ENCODE peak calls at places on chromosomes 16 and 17, in nine cellular contexts. G, K, O, E, X, I, D, P and T are unnamed samples.

GRCh38 chr17:8611671-8612298 is 18.7 kb downstream of the MYH10 start:
- DNase-seq in G (no peak), K (peak; percentile 34), O (no peak), E (peak; percentile 59), X (no peak), I (no peak), D (no peak), P (no peak), T (no peak)

GRCh38 chr16:68005786-68006286 is 6.6 kb upstream of the DPEP2 start:
- DNase-seq in G (no peak), K (peak; percentile 24), O (peak; percentile 41), E (peak; percentile 96), X (peak; percentile 65), I (no peak), D (peak; percentile 56), P (peak; percentile 77), T (no peak)

GRCh38 chr16:79272141-79272577 is 328.4 kb downstream of the MAF start:
- DNase-seq in G (no peak), K (no peak), O (no peak), E (no peak), X (no peak), I (peak; percentile 72), D (peak; percentile 31), P (peak; percentile 51), T (no peak)

GRCh38 chr17:83155128-83156081 is 76.0 kb downstream of the METRNL start:
- DNase-seq in G (no peak), K (peak; percentile 98), O (no peak), E (peak; percentile 83), X (no peak), I (peak; percentile 72), D (no peak), P (no peak), T (no peak)

GRCh38 chr16:30186782-30187555 is 3.6 kb downstream of the CORO1A start:
- DNase-seq in G (peak; percentile 81), K (no peak), O (peak; percentile 65), E (peak; percentile 37), X (peak; percentile 82), I (peak; percentile 94), D (peak; percentile 87), P (peak; percentile 88), T (no peak)

GRCh38 chr16:57976331-57976796 is 5.4 kb upstream of the CNGB1 start:
- DNase-seq in G (no peak), K (no peak), O (no peak), E (peak; percentile 5), X (no peak), I (peak; percentile 14), D (no peak), P (peak; percentile 44), T (no peak)

GRCh38 chr16:19135896-19136438 is 22.2 kb downstream of the ITPRIPL2 start:
- DNase-seq in G (peak; percentile 45), K (no peak), O (no peak), E (peak; percentile 33), X (no peak), I (peak; percentile 65), D (no peak), P (peak; percentile 55), T (no peak)

GRCh38 chr17:43356999-43357398 is 41.8 kb upstream of the ARL4D start:
- DNase-seq in G (no peak), K (peak; percentile 90), O (no peak), E (peak; percentile 91), X (no peak), I (no peak), D (no peak), P (no peak), T (no peak)

GRCh38 chr16:81265052-81265451 is 26.6 kb downstream of the BCO1 start:
- DNase-seq in G (no peak), K (no peak), O (no peak), E (no peak), X (no peak), I (no peak), D (no peak), P (no peak), T (no peak)

GRCh38 chr16:75987323-75987722 is 261.0 kb upstream of the CPHXL start:
- DNase-seq in G (no peak), K (no peak), O (no peak), E (no peak), X (no peak), I (no peak), D (no peak), P (no peak), T (no peak)

GRCh38 chr16:79393121-79393520 is 207.4 kb downstream of the MAF start:
- DNase-seq in G (no peak), K (no peak), O (no peak), E (no peak), X (no peak), I (no peak), D (no peak), P (no peak), T (no peak)

GRCh38 chr17:48997827-48998556 is 807 bp downstream of the IGF2BP1 start:
- DNase-seq in G (no peak), K (no peak), O (no peak), E (peak; percentile 51), X (peak; percentile 35), I (no peak), D (no peak), P (no peak), T (no peak)

GRCh38 chr16:4944333-4945281 is 7.7 kb upstream of the PPL start:
- DNase-seq in G (peak; percentile 86), K (peak; percentile 97), O (peak; percentile 92), E (peak; percentile 97), X (no peak), I (peak; percentile 95), D (no peak), P (peak; percentile 91), T (no peak)

GRCh38 chr16:56532714-56533113 is 12.9 kb upstream of the BBS2 start:
- DNase-seq in G (no peak), K (no peak), O (no peak), E (no peak), X (no peak), I (no peak), D (no peak), P (no peak), T (no peak)

GRCh38 chr16:56538331-56538730 is 18.5 kb upstream of the BBS2 start:
- DNase-seq in G (no peak), K (no peak), O (no peak), E (no peak), X (no peak), I (no peak), D (no peak), P (no peak), T (no peak)

GRCh38 chr16:56530872-56531271 is 11.0 kb upstream of the BBS2 start:
- DNase-seq in G (no peak), K (no peak), O (no peak), E (no peak), X (no peak), I (no peak), D (no peak), P (no peak), T (no peak)

GRCh38 chr16:56539667-56540066 is 19.8 kb upstream of the BBS2 start:
- DNase-seq in G (no peak), K (no peak), O (no peak), E (no peak), X (no peak), I (no peak), D (no peak), P (no peak), T (no peak)

DNA sequence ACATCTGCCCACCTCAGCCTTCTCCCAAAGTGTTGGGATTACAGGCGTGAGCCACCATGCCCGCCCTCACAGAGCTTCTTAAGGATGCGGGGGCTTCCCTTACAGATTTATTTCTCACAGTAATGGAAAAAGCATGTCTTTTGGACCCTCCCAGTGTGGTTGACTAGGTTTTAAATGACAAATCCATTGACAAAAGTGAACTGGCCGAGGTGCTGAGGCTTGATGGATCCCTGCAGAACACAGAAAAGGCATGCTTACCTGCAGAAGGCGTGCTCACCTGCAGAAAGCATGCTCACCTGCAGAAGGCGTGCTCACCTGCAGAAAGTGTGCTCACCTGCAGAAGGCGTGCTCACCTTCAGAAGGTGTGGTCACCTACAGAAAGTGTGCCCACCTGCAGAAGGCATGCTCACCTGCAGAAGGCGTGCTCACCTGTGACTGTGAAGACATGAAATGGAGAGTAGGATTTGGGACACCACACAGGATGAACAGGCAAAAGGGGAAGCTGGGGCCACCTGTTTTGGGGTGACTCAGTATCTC is 15.1 kb upstream of the BBS2 start:
- DNase-seq in G (no peak), K (no peak), O (no peak), E (no peak), X (no peak), I (no peak), D (no peak), P (no peak), T (no peak)
- TF ChIP-seq CTCF in G (no peak), K (no peak), O (no peak), E (no peak), X (no peak), I (no peak), D (no peak), P (no peak), T (no peak)

GRCh38 chr17:45894022-45894784 is at the start of gene MAPT:
- DNase-seq in G (peak; percentile 94), K (peak; percentile 92), O (peak; percentile 88), E (peak; percentile 91), X (peak; percentile 76), I (peak; percentile 97), D (peak; percentile 63), P (peak; percentile 92), T (peak; percentile 26)

GRCh38 chr17:45893725-45894021 is 681 bp upstream of the MAPT start:
- DNase-seq in G (no peak), K (no peak), O (no peak), E (no peak), X (no peak), I (no peak), D (no peak), P (no peak), T (no peak)

GRCh38 chr17:45895304-45895968 is 1.1 kb downstream of the MAPT start:
- DNase-seq in G (no peak), K (peak; percentile 10), O (peak; percentile 24), E (peak; percentile 12), X (no peak), I (no peak), D (no peak), P (no peak), T (no peak)

GRCh38 chr17:45896803-45897693 is 2.7 kb downstream of the MAPT start:
- DNase-seq in G (no peak), K (no peak), O (no peak), E (no peak), X (no peak), I (no peak), D (no peak), P (no peak), T (no peak)

GRCh38 chr17:45895969-45896793 is 1.8 kb downstream of the MAPT start:
- DNase-seq in G (no peak), K (no peak), O (no peak), E (peak; percentile 8), X (no peak), I (no peak), D (no peak), P (no peak), T (no peak)
- H3K4me3 ChIP-seq in G (peak overlapping the region; percentile 85), K (no peak overlapping the region), O (peak overlapping the region; percentile 67), E (no peak overlapping the region), X (no peak overlapping the region), I (no peak overlapping the region), D (peak overlapping the region; percentile 90), P (peak overlapping the region; percentile 84), T (no peak overlapping the region)

GRCh38 chr17:31434404-31435050 is 43.1 kb downstream of the RAB11FIP4 start:
- DNase-seq in G (no peak), K (no peak), O (no peak), E (no peak), X (no peak), I (no peak), D (no peak), P (no peak), T (no peak)
- TF ChIP-seq CTCF in G (no peak), K (no peak), O (no peak), E (no peak), X (no peak), I (no peak), D (no peak), P (no peak), T (no peak)

GRCh38 chr17:55533611-55534010 is 22.4 kb upstream of the SMIM36 start:
- DNase-seq in G (no peak), K (no peak), O (no peak), E (peak; percentile 41), X (no peak), I (no peak), D (no peak), P (no peak), T (no peak)
- H3K4me3 ChIP-seq in G (no peak overlapping the region), K (no peak overlapping the region), O (no peak overlapping the region), E (no peak overlapping the region), X (no peak overlapping the region), I (no peak overlapping the region), D (no peak overlapping the region), P (no peak overlapping the region), T (no peak overlapping the region)